ENCODE peak calls at places on chromosomes 3 and 15, in seven cellular contexts. One of them, this sample, is unnamed.

GRCh38 chr15:48440084-48440483 is 108.9 kb downstream of the DUT start:
- DNase-seq in BE2C: peak; percentile 39
- DNase-seq in DMS79: no peak
- DNase-seq in activated gamma-delta T cell treated with Interleukin-2 at 50 U/mL for 16 hours: no peak
- DNase-seq in naive thymus-derived CD8-positive, alpha-beta T cell: no peak
- DNase-seq in AG09319: peak; percentile 79
- DNase-seq in OCI-M1: no peak
- DNase-seq in this sample: no peak

GRCh38 chr3:76765526-76765925 is 274.4 kb upstream of the ROBO2 start:
- DNase-seq in DMS79: no peak
- DNase-seq in AG09319: no peak
- DNase-seq in activated gamma-delta T cell treated with Interleukin-2 at 50 U/mL for 16 hours: no peak
- DNase-seq in OCI-M1: no peak
- DNase-seq in naive thymus-derived CD8-positive, alpha-beta T cell: no peak
- DNase-seq in BE2C: no peak
- DNase-seq in this sample: no peak

GRCh38 chr3:19644405-19644804 is 289.6 kb downstream of the EFHB start:
- DNase-seq in BE2C: no peak
- DNase-seq in activated gamma-delta T cell treated with Interleukin-2 at 50 U/mL for 16 hours: no peak
- DNase-seq in OCI-M1: peak; percentile 55
- DNase-seq in AG09319: no peak
- DNase-seq in naive thymus-derived CD8-positive, alpha-beta T cell: no peak
- DNase-seq in DMS79: no peak
- DNase-seq in this sample: peak; percentile 44

GRCh38 chr3:132881756-132882409 is 156.3 kb upstream of the TMEM108 start:
- DNase-seq in naive thymus-derived CD8-positive, alpha-beta T cell: no peak
- DNase-seq in DMS79: no peak
- DNase-seq in AG09319: no peak
- DNase-seq in activated gamma-delta T cell treated with Interleukin-2 at 50 U/mL for 16 hours: no peak
- DNase-seq in OCI-M1: no peak
- DNase-seq in BE2C: no peak
- DNase-seq in this sample: no peak

GRCh38 chr3:72487078-72487765 is 361.0 kb downstream of the SHQ1 start:
- DNase-seq in activated gamma-delta T cell treated with Interleukin-2 at 50 U/mL for 16 hours: no peak
- DNase-seq in naive thymus-derived CD8-positive, alpha-beta T cell: no peak
- DNase-seq in AG09319: peak; percentile 66
- DNase-seq in DMS79: no peak
- DNase-seq in OCI-M1: peak; percentile 51
- DNase-seq in BE2C: no peak
- DNase-seq in this sample: no peak

GRCh38 chr15:100166313-100166712 is 175.5 kb downstream of the ADAMTS17 start:
- DNase-seq in AG09319: no peak
- DNase-seq in OCI-M1: no peak
- DNase-seq in naive thymus-derived CD8-positive, alpha-beta T cell: no peak
- DNase-seq in activated gamma-delta T cell treated with Interleukin-2 at 50 U/mL for 16 hours: no peak
- DNase-seq in DMS79: no peak
- DNase-seq in BE2C: no peak
- DNase-seq in this sample: no peak

GRCh38 chr15:89781891-89782618 is 5.9 kb downstream of the MESP2 start:
- DNase-seq in naive thymus-derived CD8-positive, alpha-beta T cell: no peak
- DNase-seq in DMS79: no peak
- DNase-seq in BE2C: no peak
- DNase-seq in activated gamma-delta T cell treated with Interleukin-2 at 50 U/mL for 16 hours: no peak
- DNase-seq in AG09319: no peak
- DNase-seq in OCI-M1: peak; percentile 14
- DNase-seq in this sample: no peak

GRCh38 chr3:186871403-186871924 is 29.0 kb downstream of the ADIPOQ start:
- DNase-seq in OCI-M1: peak; percentile 56
- DNase-seq in AG09319: no peak
- DNase-seq in DMS79: no peak
- DNase-seq in activated gamma-delta T cell treated with Interleukin-2 at 50 U/mL for 16 hours: no peak
- DNase-seq in naive thymus-derived CD8-positive, alpha-beta T cell: no peak
- DNase-seq in BE2C: no peak
- DNase-seq in this sample: no peak

GRCh38 chr15:69829974-69830373 is 267.7 kb downstream of the TLE3 start:
- DNase-seq in AG09319: no peak
- DNase-seq in BE2C: no peak
- DNase-seq in OCI-M1: no peak
- DNase-seq in activated gamma-delta T cell treated with Interleukin-2 at 50 U/mL for 16 hours: no peak
- DNase-seq in DMS79: no peak
- DNase-seq in naive thymus-derived CD8-positive, alpha-beta T cell: no peak
- DNase-seq in this sample: no peak

GRCh38 chr3:93861021-93861420 is 112.7 kb downstream of the PROS1 start:
- DNase-seq in AG09319: no peak
- DNase-seq in DMS79: no peak
- DNase-seq in OCI-M1: no peak
- DNase-seq in BE2C: no peak
- DNase-seq in activated gamma-delta T cell treated with Interleukin-2 at 50 U/mL for 16 hours: no peak
- DNase-seq in naive thymus-derived CD8-positive, alpha-beta T cell: no peak
- DNase-seq in this sample: no peak

GRCh38 chr3:71144525-71145253 is 438.8 kb downstream of the FOXP1 start:
- DNase-seq in DMS79: no peak
- DNase-seq in AG09319: no peak
- DNase-seq in activated gamma-delta T cell treated with Interleukin-2 at 50 U/mL for 16 hours: no peak
- DNase-seq in BE2C: no peak
- DNase-seq in OCI-M1: no peak
- DNase-seq in naive thymus-derived CD8-positive, alpha-beta T cell: no peak
- DNase-seq in this sample: no peak

GRCh38 chr3:133490468-133491351 is 82.8 kb upstream of the CDV3 start:
- DNase-seq in AG09319: no peak
- DNase-seq in BE2C: no peak
- DNase-seq in naive thymus-derived CD8-positive, alpha-beta T cell: peak; percentile 74
- DNase-seq in activated gamma-delta T cell treated with Interleukin-2 at 50 U/mL for 16 hours: peak; percentile 11
- DNase-seq in DMS79: no peak
- DNase-seq in OCI-M1: no peak
- DNase-seq in this sample: no peak

GRCh38 chr15:89494941-89495637 is 1.3 kb downstream of the RHCG start:
- DNase-seq in BE2C: peak; percentile 41
- DNase-seq in DMS79: no peak
- DNase-seq in naive thymus-derived CD8-positive, alpha-beta T cell: no peak
- DNase-seq in AG09319: no peak
- DNase-seq in OCI-M1: peak; percentile 62
- DNase-seq in activated gamma-delta T cell treated with Interleukin-2 at 50 U/mL for 16 hours: no peak
- DNase-seq in this sample: no peak

GRCh38 chr3:136783708-136784191 is 31.6 kb upstream of the STAG1 start:
- DNase-seq in DMS79: no peak
- DNase-seq in BE2C: no peak
- DNase-seq in AG09319: no peak
- DNase-seq in OCI-M1: no peak
- DNase-seq in naive thymus-derived CD8-positive, alpha-beta T cell: no peak
- DNase-seq in activated gamma-delta T cell treated with Interleukin-2 at 50 U/mL for 16 hours: no peak
- DNase-seq in this sample: no peak

GRCh38 chr15:91948001-91948608 is 94.6 kb downstream of the SLCO3A1 start:
- DNase-seq in activated gamma-delta T cell treated with Interleukin-2 at 50 U/mL for 16 hours: no peak
- DNase-seq in naive thymus-derived CD8-positive, alpha-beta T cell: no peak
- DNase-seq in DMS79: no peak
- DNase-seq in OCI-M1: no peak
- DNase-seq in AG09319: no peak
- DNase-seq in BE2C: peak; percentile 21
- DNase-seq in this sample: no peak

GRCh38 chr3:159499031-159499793 is 489.4 kb upstream of the IL12A start:
- DNase-seq in AG09319: no peak
- DNase-seq in naive thymus-derived CD8-positive, alpha-beta T cell: no peak
- DNase-seq in DMS79: no peak
- DNase-seq in activated gamma-delta T cell treated with Interleukin-2 at 50 U/mL for 16 hours: no peak
- DNase-seq in OCI-M1: no peak
- DNase-seq in BE2C: no peak
- DNase-seq in this sample: no peak

GRCh38 chr3:123156276-123156995 is 45.3 kb upstream of the SEC22A start:
- DNase-seq in naive thymus-derived CD8-positive, alpha-beta T cell: no peak
- DNase-seq in activated gamma-delta T cell treated with Interleukin-2 at 50 U/mL for 16 hours: no peak
- DNase-seq in AG09319: no peak
- DNase-seq in BE2C: no peak
- DNase-seq in OCI-M1: no peak
- DNase-seq in DMS79: no peak
- DNase-seq in this sample: no peak

GRCh38 chr3:103388214-103388613 is 953.4 kb downstream of the ZPLD1 start:
- DNase-seq in activated gamma-delta T cell treated with Interleukin-2 at 50 U/mL for 16 hours: no peak
- DNase-seq in BE2C: no peak
- DNase-seq in OCI-M1: no peak
- DNase-seq in DMS79: no peak
- DNase-seq in naive thymus-derived CD8-positive, alpha-beta T cell: no peak
- DNase-seq in AG09319: no peak
- DNase-seq in this sample: no peak

This sample was measured in NCI-H187 treated with DMSO at 0.1 percent for 48 hours.